ENCODE peak calls at places on chromosomes 3 and 15, in five cellular contexts. One of them, this sample, is unnamed.

GRCh38 chr3:187669675-187670504 is at the start of gene SST:
- DNase-seq in IMR-90: peak; percentile 47
- DNase-seq in H1: no peak
- DNase-seq in tibial nerve: no peak
- DNase-seq in right lobe of liver: peak; percentile 52
- DNase-seq in this sample: peak; percentile 37

GRCh38 chr3:195697582-195698324 is 23.0 kb upstream of the MUC20 start:
- DNase-seq in IMR-90: peak; percentile 88
- DNase-seq in H1: no peak
- DNase-seq in tibial nerve: no peak
- DNase-seq in right lobe of liver: no peak
- DNase-seq in this sample: no peak

GRCh38 chr3:123312331-123313265 is 110.9 kb downstream of the SEC22A start:
- DNase-seq in IMR-90: peak; percentile 4
- DNase-seq in H1: no peak
- DNase-seq in tibial nerve: no peak
- DNase-seq in right lobe of liver: no peak
- DNase-seq in this sample: no peak

GRCh38 chr15:41115088-41115651 is 910 bp downstream of the INO80 start:
- DNase-seq in IMR-90: peak; percentile 35
- DNase-seq in H1: no peak
- DNase-seq in tibial nerve: no peak
- DNase-seq in right lobe of liver: no peak
- DNase-seq in this sample: no peak

GRCh38 chr15:48177875-48178611 is at the start of gene MYEF2:
- DNase-seq in IMR-90: peak; percentile 67
- DNase-seq in H1: peak; percentile 68
- DNase-seq in tibial nerve: peak; percentile 36
- DNase-seq in right lobe of liver: no peak
- DNase-seq in this sample: peak; percentile 82

GRCh38 chr3:171383206-171384018 is 76.8 kb downstream of the TNIK start:
- DNase-seq in IMR-90: peak; percentile 47
- DNase-seq in H1: no peak
- DNase-seq in tibial nerve: no peak
- DNase-seq in right lobe of liver: no peak
- DNase-seq in this sample: no peak

GRCh38 chr15:58521293-58521991 is 89.7 kb downstream of the LIPC start:
- DNase-seq in IMR-90: peak; percentile 84
- DNase-seq in H1: peak; percentile 5
- DNase-seq in tibial nerve: no peak
- DNase-seq in right lobe of liver: peak; percentile 52
- DNase-seq in this sample: peak; percentile 39

GRCh38 chr15:67550522-67550921 is 8.0 kb downstream of the MAP2K5 start:
- DNase-seq in IMR-90: peak; percentile 34
- DNase-seq in H1: no peak
- DNase-seq in tibial nerve: no peak
- DNase-seq in right lobe of liver: no peak
- DNase-seq in this sample: peak; percentile 40

GRCh38 chr3:89032331-89033063 is 74.9 kb upstream of the EPHA3 start:
- DNase-seq in IMR-90: peak; percentile 6
- DNase-seq in H1: no peak
- DNase-seq in tibial nerve: no peak
- DNase-seq in right lobe of liver: no peak
- DNase-seq in this sample: no peak

GRCh38 chr3:147507638-147508286 is 98.6 kb downstream of the ZIC1 start:
- DNase-seq in IMR-90: no peak
- DNase-seq in H1: no peak
- DNase-seq in tibial nerve: no peak
- DNase-seq in right lobe of liver: no peak
- DNase-seq in this sample: peak; percentile 16

GRCh38 chr3:127141921-127142730 is 50.8 kb upstream of the PRR23E start:
- DNase-seq in IMR-90: no peak
- DNase-seq in H1: no peak
- DNase-seq in tibial nerve: no peak
- DNase-seq in right lobe of liver: no peak
- DNase-seq in this sample: peak; percentile 78

GRCh38 chr3:23944861-23945652 is at the start of gene NR1D2:
- DNase-seq in IMR-90: peak; percentile 73
- DNase-seq in H1: no peak
- DNase-seq in tibial nerve: peak; percentile 73
- DNase-seq in right lobe of liver: peak; percentile 88
- DNase-seq in this sample: peak; percentile 84

GRCh38 chr3:138184994-138185393 is 2.1 kb upstream of the ARMC8 start:
- DNase-seq in IMR-90: peak; percentile 13
- DNase-seq in H1: no peak
- DNase-seq in tibial nerve: no peak
- DNase-seq in right lobe of liver: no peak
- DNase-seq in this sample: no peak

GRCh38 chr15:70347321-70347720 is 249.6 kb upstream of the TLE3 start:
- DNase-seq in IMR-90: no peak
- DNase-seq in H1: no peak
- DNase-seq in tibial nerve: no peak
- DNase-seq in right lobe of liver: no peak
- DNase-seq in this sample: no peak

GRCh38 chr3:64179249-64179648 is 46.0 kb downstream of the PRICKLE2 start:
- DNase-seq in IMR-90: no peak
- DNase-seq in H1: no peak
- DNase-seq in tibial nerve: no peak
- DNase-seq in right lobe of liver: no peak
- DNase-seq in this sample: no peak

DNA sequence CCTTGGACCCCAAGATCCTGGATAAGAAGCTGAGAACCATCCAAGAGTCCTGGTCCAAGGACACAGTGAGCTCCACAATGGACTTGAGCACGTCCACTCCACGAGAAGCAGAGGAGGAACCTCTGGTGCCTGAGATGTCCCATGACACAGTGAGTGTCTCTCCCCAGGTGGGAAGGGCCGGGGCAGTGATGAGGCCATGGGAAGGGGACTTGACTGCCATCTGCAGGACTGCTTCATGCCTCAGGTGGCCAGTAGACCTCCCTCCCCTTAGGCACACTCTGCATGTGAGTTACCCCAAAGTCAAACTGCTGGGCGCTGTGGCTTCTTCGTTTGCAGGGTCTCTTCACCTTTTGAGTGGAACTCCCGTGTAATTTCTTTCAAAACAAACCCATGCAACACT is 59.7 kb downstream of the CCDC33 start:
- DNase-seq in IMR-90: no peak
- DNase-seq in H1: no peak
- DNase-seq in tibial nerve: no peak
- DNase-seq in right lobe of liver: no peak
- DNase-seq in this sample: no peak
- TF ChIP-seq CTCF in IMR-90: no peak
- TF ChIP-seq CTCF in H1: no peak
- TF ChIP-seq CTCF in tibial nerve: no peak
- TF ChIP-seq CTCF in right lobe of liver: peak; percentile 7
- TF ChIP-seq CTCF in this sample: no peak

GRCh38 chr15:69093614-69094013 is 66.8 kb upstream of the GLCE start:
- DNase-seq in IMR-90: no peak
- DNase-seq in H1: no peak
- DNase-seq in tibial nerve: no peak
- DNase-seq in right lobe of liver: no peak
- DNase-seq in this sample: no peak

GRCh38 chr15:69094124-69095030 is 66.1 kb upstream of the GLCE start:
- DNase-seq in IMR-90: no peak
- DNase-seq in H1: no peak
- DNase-seq in tibial nerve: no peak
- DNase-seq in right lobe of liver: no peak
- DNase-seq in this sample: no peak

GRCh38 chr15:69095280-69095679 is 65.2 kb upstream of the GLCE start:
- DNase-seq in IMR-90: no peak
- DNase-seq in H1: no peak
- DNase-seq in tibial nerve: no peak
- DNase-seq in right lobe of liver: no peak
- DNase-seq in this sample: no peak

GRCh38 chr15:69092159-69092558 is 68.3 kb upstream of the GLCE start:
- DNase-seq in IMR-90: peak; percentile 64
- DNase-seq in H1: no peak
- DNase-seq in tibial nerve: no peak
- DNase-seq in right lobe of liver: no peak
- DNase-seq in this sample: no peak

DNA sequence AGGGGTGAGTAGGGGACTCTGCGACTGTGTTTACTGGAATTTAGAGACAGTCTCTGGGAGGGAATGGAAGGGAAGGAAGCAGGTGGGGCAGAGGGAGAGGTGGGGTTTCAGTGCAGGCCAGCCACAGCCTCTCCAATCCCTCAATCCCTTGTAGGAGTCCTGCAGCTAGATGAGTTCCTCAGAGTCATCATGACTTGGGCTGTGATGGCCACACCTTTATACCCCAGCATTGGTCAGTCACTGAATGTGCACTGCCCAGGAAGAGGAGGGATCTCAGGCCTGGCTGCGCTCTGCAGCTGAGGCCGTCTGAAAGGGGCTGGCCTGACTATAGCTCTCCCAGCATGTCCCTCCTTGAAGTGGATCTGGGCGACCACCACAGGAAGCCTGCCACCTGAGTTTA is 67.3 kb upstream of the GLCE start:
- DNase-seq in IMR-90: peak; percentile 12
- DNase-seq in H1: no peak
- DNase-seq in tibial nerve: no peak
- DNase-seq in right lobe of liver: no peak
- DNase-seq in this sample: no peak
- TF ChIP-seq POLR2A in IMR-90: no peak
- TF ChIP-seq POLR2A in H1: no peak
- TF ChIP-seq POLR2A in tibial nerve: no peak
- TF ChIP-seq POLR2A in right lobe of liver: no peak
- TF ChIP-seq POLR2A in this sample: no peak

GRCh38 chr3:46183330-46183729 is 24.8 kb downstream of the CCR1 start:
- DNase-seq in IMR-90: no peak
- DNase-seq in H1: no peak
- DNase-seq in tibial nerve: no peak
- DNase-seq in right lobe of liver: no peak
- DNase-seq in this sample: no peak
- TF ChIP-seq CTCF in IMR-90: no peak
- TF ChIP-seq CTCF in H1: no peak
- TF ChIP-seq CTCF in tibial nerve: no peak
- TF ChIP-seq CTCF in right lobe of liver: no peak
- TF ChIP-seq CTCF in this sample: no peak

GRCh38 chr3:50268703-50269451 is at the start of gene SEMA3B:
- DNase-seq in IMR-90: no peak
- DNase-seq in H1: no peak
- DNase-seq in tibial nerve: peak; percentile 59
- DNase-seq in right lobe of liver: no peak
- DNase-seq in this sample: peak; percentile 90
- TF ChIP-seq POLR2A in IMR-90: no peak
- TF ChIP-seq POLR2A in H1: no peak
- TF ChIP-seq POLR2A in tibial nerve: peak; percentile 48
- TF ChIP-seq POLR2A in right lobe of liver: no peak
- TF ChIP-seq POLR2A in this sample: peak; percentile 87

DNA sequence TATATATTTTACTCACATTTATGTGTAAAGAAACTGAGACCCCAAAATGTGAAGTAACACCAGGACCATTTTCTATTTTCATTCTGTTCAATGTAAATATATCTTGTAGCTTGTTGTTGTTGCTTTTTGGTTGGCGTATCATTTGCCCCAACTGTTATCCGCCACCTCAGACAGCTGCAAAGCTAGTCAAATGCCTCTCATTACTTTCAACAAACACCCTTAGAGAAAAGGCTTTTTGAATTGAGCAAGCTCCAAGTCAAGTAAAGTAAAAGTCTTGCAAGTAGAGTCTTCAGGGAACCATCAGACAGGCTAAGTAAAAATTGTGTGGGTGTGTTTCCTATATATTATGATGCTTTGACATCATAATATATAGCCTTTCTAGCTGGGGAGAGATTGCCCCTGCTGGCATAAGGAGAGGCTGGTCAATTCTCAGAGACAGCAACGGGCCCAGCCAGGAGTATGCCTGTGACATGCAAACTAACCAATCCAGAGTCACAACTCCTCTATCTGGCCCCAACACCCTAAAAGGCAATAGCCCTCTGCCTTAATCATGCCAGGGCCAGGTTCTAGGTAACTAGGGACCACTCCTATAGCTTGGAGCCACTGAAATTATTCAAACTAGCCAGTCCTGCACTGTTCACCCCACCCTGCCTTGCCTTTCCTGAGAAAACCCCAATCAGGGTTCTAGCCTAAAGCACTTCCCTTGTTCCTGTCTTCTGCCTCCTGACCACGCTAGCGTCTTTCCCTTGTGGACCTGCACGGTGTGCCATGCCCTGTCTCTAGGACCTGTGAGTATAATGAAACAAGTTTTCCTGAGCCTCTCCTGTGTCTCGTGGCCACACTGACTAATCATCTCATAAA is 75.6 kb downstream of the RAD18 start:
- DNase-seq in IMR-90: no peak
- DNase-seq in H1: no peak
- DNase-seq in tibial nerve: no peak
- DNase-seq in right lobe of liver: no peak
- DNase-seq in this sample: no peak
- TF ChIP-seq CTCF in IMR-90: no peak
- TF ChIP-seq CTCF in H1: no peak
- TF ChIP-seq CTCF in tibial nerve: no peak
- TF ChIP-seq CTCF in right lobe of liver: no peak
- TF ChIP-seq CTCF in this sample: no peak

DNA sequence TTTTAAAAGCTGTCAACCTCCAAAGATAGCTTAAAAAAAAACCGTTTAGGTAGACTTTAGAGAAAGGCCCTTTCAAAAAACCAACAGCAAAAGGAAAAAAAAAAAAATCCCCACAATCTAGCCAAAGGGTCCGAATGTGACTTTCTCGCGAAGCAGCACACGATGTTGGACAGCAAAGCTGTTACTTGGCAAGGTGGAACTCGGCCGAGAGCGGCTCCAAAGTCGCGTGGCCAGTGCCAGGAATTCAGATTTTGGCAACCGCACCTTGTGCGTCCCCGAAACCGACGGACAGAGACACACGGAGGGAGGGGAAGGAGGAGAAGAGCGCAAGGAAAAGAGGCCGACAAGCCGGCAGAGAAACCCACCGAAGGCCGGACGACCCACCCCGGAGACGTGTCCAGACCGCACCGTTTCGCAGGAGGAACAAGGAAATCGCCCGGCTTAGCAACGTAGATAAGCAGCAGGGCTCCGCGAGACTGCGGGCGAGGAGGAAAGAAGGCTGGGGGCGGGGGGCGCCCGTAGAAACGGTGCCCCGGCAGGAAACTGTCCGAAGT is 517.3 kb downstream of the MECOM start:
- DNase-seq in IMR-90: peak; percentile 64
- DNase-seq in H1: no peak
- DNase-seq in tibial nerve: no peak
- DNase-seq in right lobe of liver: peak; percentile 58
- DNase-seq in this sample: peak; percentile 15
- TF ChIP-seq POLR2A in IMR-90: peak; percentile 64
- TF ChIP-seq POLR2A in H1: no peak
- TF ChIP-seq POLR2A in tibial nerve: no peak
- TF ChIP-seq POLR2A in right lobe of liver: no peak
- TF ChIP-seq POLR2A in this sample: no peak

DNA sequence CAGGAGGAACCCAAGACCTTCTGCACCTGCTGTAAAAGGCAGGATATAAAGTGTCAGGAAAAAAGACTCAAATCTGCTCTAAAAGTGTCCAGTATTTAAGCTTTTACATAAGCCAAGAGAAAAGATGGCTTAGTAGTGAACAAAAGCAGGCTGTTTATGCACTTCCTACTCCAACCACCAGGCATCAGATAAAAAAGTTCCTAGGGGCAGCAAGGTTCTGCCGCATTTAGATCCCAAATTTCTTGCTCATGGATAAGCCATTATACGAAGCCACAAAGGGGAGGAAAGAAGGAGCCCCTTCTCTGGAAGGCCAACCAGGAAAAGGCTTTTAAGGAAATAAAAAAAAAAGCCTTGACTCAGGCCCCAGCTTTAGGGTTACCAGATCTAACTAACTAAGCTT is 10.6 kb upstream of the SLC9C1 start:
- DNase-seq in IMR-90: peak; percentile 13
- DNase-seq in H1: no peak
- DNase-seq in tibial nerve: no peak
- DNase-seq in right lobe of liver: no peak
- DNase-seq in this sample: no peak
- TF ChIP-seq CTCF in IMR-90: peak; percentile 28
- TF ChIP-seq CTCF in H1: peak; percentile 14
- TF ChIP-seq CTCF in tibial nerve: peak; percentile 30
- TF ChIP-seq CTCF in right lobe of liver: no peak
- TF ChIP-seq CTCF in this sample: peak; percentile 13